ENCODE peak calls at places on chromosomes 11 and 22, in seven cellular contexts. One of them, this sample, is unnamed.

GRCh38 chr11:40328890-40329617 is 1130.4 kb downstream of the LRRC4C start:
- DNase-seq in NCI-H748 treated with DMSO at 0.1 percent for 48 hours: no peak
- DNase-seq in transverse colon: peak; percentile 21
- DNase-seq in effector memory CD8-positive, alpha-beta T cell: no peak
- DNase-seq in type B pancreatic cell: no peak
- DNase-seq in psoas muscle: no peak
- DNase-seq in caudate nucleus: no peak
- DNase-seq in this sample: peak; percentile 53

GRCh38 chr11:59172345-59173079 is 580 bp downstream of the DTX4 start:
- DNase-seq in type B pancreatic cell: no peak
- DNase-seq in caudate nucleus: no peak
- DNase-seq in effector memory CD8-positive, alpha-beta T cell: no peak
- DNase-seq in NCI-H748 treated with DMSO at 0.1 percent for 48 hours: no peak
- DNase-seq in transverse colon: peak; percentile 52
- DNase-seq in psoas muscle: no peak
- DNase-seq in this sample: no peak

GRCh38 chr22:27669798-27670599 is 131.6 kb downstream of the MN1 start:
- DNase-seq in effector memory CD8-positive, alpha-beta T cell: no peak
- DNase-seq in type B pancreatic cell: no peak
- DNase-seq in transverse colon: no peak
- DNase-seq in psoas muscle: no peak
- DNase-seq in NCI-H748 treated with DMSO at 0.1 percent for 48 hours: no peak
- DNase-seq in caudate nucleus: no peak
- DNase-seq in this sample: no peak

GRCh38 chr11:17992916-17993315 is 19.9 kb downstream of the SERGEF start:
- DNase-seq in effector memory CD8-positive, alpha-beta T cell: no peak
- DNase-seq in psoas muscle: no peak
- DNase-seq in caudate nucleus: no peak
- DNase-seq in NCI-H748 treated with DMSO at 0.1 percent for 48 hours: no peak
- DNase-seq in type B pancreatic cell: no peak
- DNase-seq in transverse colon: no peak
- DNase-seq in this sample: no peak

GRCh38 chr11:843818-844692 is 1.4 kb downstream of the TSPAN4 start:
- DNase-seq in NCI-H748 treated with DMSO at 0.1 percent for 48 hours: no peak
- DNase-seq in effector memory CD8-positive, alpha-beta T cell: no peak
- DNase-seq in psoas muscle: peak; percentile 96
- DNase-seq in caudate nucleus: no peak
- DNase-seq in type B pancreatic cell: no peak
- DNase-seq in transverse colon: peak; percentile 83
- DNase-seq in this sample: no peak

GRCh38 chr22:25759825-25760231 is 17.8 kb downstream of the MYO18B start:
- DNase-seq in caudate nucleus: no peak
- DNase-seq in psoas muscle: peak; percentile 67
- DNase-seq in effector memory CD8-positive, alpha-beta T cell: no peak
- DNase-seq in transverse colon: no peak
- DNase-seq in type B pancreatic cell: no peak
- DNase-seq in NCI-H748 treated with DMSO at 0.1 percent for 48 hours: no peak
- DNase-seq in this sample: no peak

GRCh38 chr22:38504731-38505594 is 1.1 kb downstream of the DDX17 start:
- DNase-seq in type B pancreatic cell: no peak
- DNase-seq in psoas muscle: peak; percentile 69
- DNase-seq in transverse colon: peak; percentile 66
- DNase-seq in caudate nucleus: no peak
- DNase-seq in NCI-H748 treated with DMSO at 0.1 percent for 48 hours: peak; percentile 26
- DNase-seq in effector memory CD8-positive, alpha-beta T cell: peak; percentile 33
- DNase-seq in this sample: no peak

GRCh38 chr11:76193219-76193618 is 13.1 kb downstream of the WNT11 start:
- DNase-seq in type B pancreatic cell: no peak
- DNase-seq in transverse colon: no peak
- DNase-seq in NCI-H748 treated with DMSO at 0.1 percent for 48 hours: no peak
- DNase-seq in effector memory CD8-positive, alpha-beta T cell: no peak
- DNase-seq in psoas muscle: no peak
- DNase-seq in caudate nucleus: no peak
- DNase-seq in this sample: no peak

GRCh38 chr11:134266841-134267251 is 9.3 kb upstream of the GLB1L3 start:
- DNase-seq in psoas muscle: no peak
- DNase-seq in type B pancreatic cell: no peak
- DNase-seq in NCI-H748 treated with DMSO at 0.1 percent for 48 hours: no peak
- DNase-seq in effector memory CD8-positive, alpha-beta T cell: no peak
- DNase-seq in caudate nucleus: no peak
- DNase-seq in transverse colon: no peak
- DNase-seq in this sample: no peak

GRCh38 chr11:86117706-86118050 is 48.8 kb upstream of the PICALM start:
- DNase-seq in effector memory CD8-positive, alpha-beta T cell: no peak
- DNase-seq in type B pancreatic cell: no peak
- DNase-seq in psoas muscle: no peak
- DNase-seq in caudate nucleus: no peak
- DNase-seq in NCI-H748 treated with DMSO at 0.1 percent for 48 hours: no peak
- DNase-seq in transverse colon: no peak
- DNase-seq in this sample: no peak

GRCh38 chr11:17927643-17928343 is 85.1 kb downstream of the SERGEF start:
- DNase-seq in caudate nucleus: no peak
- DNase-seq in transverse colon: no peak
- DNase-seq in psoas muscle: no peak
- DNase-seq in type B pancreatic cell: no peak
- DNase-seq in effector memory CD8-positive, alpha-beta T cell: no peak
- DNase-seq in NCI-H748 treated with DMSO at 0.1 percent for 48 hours: no peak
- DNase-seq in this sample: no peak

GRCh38 chr22:29621761-29622526 is 18.5 kb downstream of the NF2 start:
- DNase-seq in effector memory CD8-positive, alpha-beta T cell: no peak
- DNase-seq in caudate nucleus: no peak
- DNase-seq in psoas muscle: no peak
- DNase-seq in type B pancreatic cell: no peak
- DNase-seq in transverse colon: no peak
- DNase-seq in NCI-H748 treated with DMSO at 0.1 percent for 48 hours: no peak
- DNase-seq in this sample: no peak

GRCh38 chr22:44807915-44808690 is 55.7 kb downstream of the ARHGAP8 start:
- DNase-seq in effector memory CD8-positive, alpha-beta T cell: no peak
- DNase-seq in psoas muscle: no peak
- DNase-seq in caudate nucleus: no peak
- DNase-seq in type B pancreatic cell: no peak
- DNase-seq in transverse colon: no peak
- DNase-seq in NCI-H748 treated with DMSO at 0.1 percent for 48 hours: no peak
- DNase-seq in this sample: no peak

GRCh38 chr22:32528984-32529982 is 54.7 kb downstream of the FBXO7 start:
- DNase-seq in psoas muscle: peak; percentile 90
- DNase-seq in transverse colon: peak; percentile 87
- DNase-seq in NCI-H748 treated with DMSO at 0.1 percent for 48 hours: peak; percentile 13
- DNase-seq in effector memory CD8-positive, alpha-beta T cell: peak; percentile 35
- DNase-seq in caudate nucleus: peak; percentile 81
- DNase-seq in type B pancreatic cell: peak; percentile 82
- DNase-seq in this sample: no peak

GRCh38 chr11:63937713-63938480 is 905 bp upstream of the NAA40 start:
- DNase-seq in effector memory CD8-positive, alpha-beta T cell: no peak
- DNase-seq in NCI-H748 treated with DMSO at 0.1 percent for 48 hours: peak; percentile 27
- DNase-seq in psoas muscle: no peak
- DNase-seq in transverse colon: peak; percentile 32
- DNase-seq in caudate nucleus: no peak
- DNase-seq in type B pancreatic cell: no peak
- DNase-seq in this sample: peak; percentile 31

GRCh38 chr11:74072721-74073120 is 63.8 kb upstream of the UCP3 start:
- DNase-seq in psoas muscle: no peak
- DNase-seq in transverse colon: no peak
- DNase-seq in caudate nucleus: no peak
- DNase-seq in effector memory CD8-positive, alpha-beta T cell: no peak
- DNase-seq in NCI-H748 treated with DMSO at 0.1 percent for 48 hours: no peak
- DNase-seq in type B pancreatic cell: no peak
- DNase-seq in this sample: no peak

GRCh38 chr11:36507824-36508489 is 2.1 kb downstream of the TRAF6 start:
- DNase-seq in caudate nucleus: no peak
- DNase-seq in type B pancreatic cell: no peak
- DNase-seq in transverse colon: no peak
- DNase-seq in NCI-H748 treated with DMSO at 0.1 percent for 48 hours: no peak
- DNase-seq in effector memory CD8-positive, alpha-beta T cell: no peak
- DNase-seq in psoas muscle: peak; percentile 52
- DNase-seq in this sample: no peak

GRCh38 chr22:45503071-45503815 is 560 bp downstream of the FBLN1 start:
- DNase-seq in NCI-H748 treated with DMSO at 0.1 percent for 48 hours: no peak
- DNase-seq in type B pancreatic cell: no peak
- DNase-seq in psoas muscle: no peak
- DNase-seq in transverse colon: no peak
- DNase-seq in caudate nucleus: no peak
- DNase-seq in effector memory CD8-positive, alpha-beta T cell: no peak
- DNase-seq in this sample: no peak

GRCh38 chr11:23865341-23865975 is 631.4 kb upstream of the LUZP2 start:
- DNase-seq in effector memory CD8-positive, alpha-beta T cell: no peak
- DNase-seq in psoas muscle: no peak
- DNase-seq in caudate nucleus: no peak
- DNase-seq in NCI-H748 treated with DMSO at 0.1 percent for 48 hours: no peak
- DNase-seq in transverse colon: no peak
- DNase-seq in type B pancreatic cell: no peak
- DNase-seq in this sample: no peak

GRCh38 chr22:46373166-46373565 is 37.7 kb downstream of the TRMU start:
- DNase-seq in effector memory CD8-positive, alpha-beta T cell: peak; percentile 32
- DNase-seq in caudate nucleus: no peak
- DNase-seq in transverse colon: peak; percentile 50
- DNase-seq in NCI-H748 treated with DMSO at 0.1 percent for 48 hours: no peak
- DNase-seq in psoas muscle: no peak
- DNase-seq in type B pancreatic cell: no peak
- DNase-seq in this sample: peak; percentile 4

This sample was measured in NCI-H774.